ENCODE peak calls at places on chromosomes 6 and 20, in eight cellular contexts. E, Q, A, C, L, Z, R and V are unnamed samples.

GRCh38 chr6:30719356-30719755 is 796 bp upstream of the TUBB start:
- DNase-seq in A (peak), C (no peak), L (no peak), R (no peak), Q (no peak), Z (no peak), E (no peak), V (no peak)

GRCh38 chr20:19909696-19910095 is 107.5 kb upstream of the NAA20 start:
- DNase-seq in E (peak), R (peak), L (peak), C (no peak), A (no peak), Q (peak), Z (peak), V (peak)

GRCh38 chr20:49368596-49368995 is 90.7 kb upstream of the ZNFX1 start:
- DNase-seq in Q (no peak), C (no peak), A (no peak), E (no peak), Z (no peak), R (no peak), L (no peak), V (no peak)

GRCh38 chr6:170451762-170452651 is 101.1 kb downstream of the PSMB1 start:
- DNase-seq in R (peak), C (no peak), A (no peak), E (no peak), L (peak), Q (no peak), Z (no peak), V (no peak)

GRCh38 chr6:65633516-65633915 is 73.5 kb downstream of the EYS start:
- DNase-seq in C (no peak), A (no peak), Z (no peak), E (no peak), L (no peak), R (no peak), Q (no peak), V (no peak)

GRCh38 chr6:170316071-170316470 is 9.5 kb downstream of the FAM120B start:
- DNase-seq in Q (no peak), C (peak), R (no peak), L (no peak), E (no peak), Z (peak), A (peak), V (no peak)

GRCh38 chr20:31823360-31824124 is 4.4 kb downstream of the MYLK2 start:
- DNase-seq in L (no peak), A (no peak), Q (no peak), C (no peak), Z (peak), R (no peak), E (no peak), V (no peak)

GRCh38 chr6:10555625-10556309 is 34.6 kb downstream of the GCNT2 start:
- DNase-seq in E (peak), A (peak), Z (peak), L (no peak), R (peak), C (peak), Q (no peak), V (peak)

GRCh38 chr6:133641111-133641510 is 247.8 kb upstream of the TCF21 start:
- DNase-seq in L (no peak), Q (no peak), R (no peak), E (no peak), Z (no peak), A (peak), C (no peak), V (no peak)

GRCh38 chr6:67694127-67694526 is 941.0 kb upstream of the ADGRB3 start:
- DNase-seq in E (no peak), R (no peak), Q (no peak), L (no peak), A (no peak), C (no peak), Z (no peak), V (no peak)

GRCh38 chr6:44906761-44907160 is 421.4 kb upstream of the RUNX2 start:
- DNase-seq in Q (no peak), E (no peak), A (peak), R (no peak), Z (peak), C (no peak), L (no peak), V (no peak)

GRCh38 chr6:166561766-166562165 is 24.7 kb downstream of the RAMACL start:
- DNase-seq in E (peak), C (peak), A (no peak), Q (no peak), R (no peak), L (no peak), Z (no peak), V (peak)

GRCh38 chr20:22816016-22816415 is 219.1 kb upstream of the SSTR4 start:
- DNase-seq in A (no peak), E (no peak), C (no peak), R (no peak), L (no peak), Z (no peak), Q (no peak), V (no peak)

GRCh38 chr6:43278524-43279078 is 19.5 kb upstream of the SLC22A7 start:
- DNase-seq in Q (no peak), C (peak), R (no peak), L (no peak), Z (peak), A (peak), E (peak), V (peak)

GRCh38 chr20:48822879-48823385 is 4.9 kb downstream of the PREX1 start:
- DNase-seq in L (no peak), R (no peak), Z (no peak), E (peak), Q (no peak), C (no peak), A (no peak), V (no peak)

GRCh38 chr6:6008114-6008647 is 1.5 kb upstream of the NRN1 start:
- DNase-seq in Q (no peak), A (no peak), L (no peak), C (no peak), Z (no peak), E (no peak), R (no peak), V (no peak)

GRCh38 chr20:41072919-41073318 is 44.3 kb downstream of the TOP1 start:
- DNase-seq in R (no peak), Z (no peak), E (no peak), A (no peak), Q (no peak), L (no peak), C (no peak), V (no peak)

GRCh38 chr20:57317316-57317788 is 12.3 kb upstream of the SPO11 start:
- DNase-seq in Z (no peak), E (no peak), C (no peak), A (no peak), Q (no peak), L (no peak), R (no peak), V (no peak)

GRCh38 chr20:59726196-59726595 is 121.9 kb downstream of the PHACTR3 start:
- DNase-seq in Q (no peak), E (no peak), A (no peak), R (no peak), C (no peak), L (no peak), Z (no peak), V (no peak)

GRCh38 chr6:64973142-64973541 is 733.9 kb downstream of the EYS start:
- DNase-seq in L (no peak), A (no peak), R (no peak), C (no peak), Z (no peak), Q (no peak), E (no peak), V (no peak)

GRCh38 chr20:57611605-57612311 is 8.5 kb downstream of the ZBP1 start:
- DNase-seq in Q (no peak), L (no peak), R (no peak), C (no peak), Z (no peak), A (no peak), E (no peak), V (no peak)

DNA sequence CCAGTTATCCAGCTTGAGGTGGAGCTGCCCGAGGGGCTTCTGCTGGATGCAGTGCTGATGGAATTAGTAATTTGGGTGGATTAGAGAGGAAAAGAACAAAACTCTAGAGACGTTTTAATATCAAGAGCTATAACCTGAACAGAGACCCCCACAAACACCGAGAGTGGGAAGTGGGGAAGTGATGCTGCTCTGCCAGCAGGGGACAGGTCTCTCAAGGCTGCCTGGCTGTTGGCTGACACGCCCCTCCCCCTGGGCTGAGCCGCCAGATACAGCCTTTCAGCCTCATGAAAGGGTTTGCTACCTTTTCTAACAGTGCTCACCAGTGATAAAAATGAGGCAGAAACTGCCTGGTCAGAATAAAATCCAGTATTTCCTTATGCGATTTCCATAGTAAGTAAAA is 9.6 kb downstream of the LEMD2 start:
- DNase-seq in Z (no peak), C (no peak), L (no peak), Q (no peak), R (no peak), E (no peak), A (no peak), V (no peak)
- TF ChIP-seq CTCF in Z (no peak), C (no peak), L (no peak), Q (no peak), R (no peak), E (peak), A (no peak), V (peak)

GRCh38 chr6:104941694-104942177 is 15.2 kb upstream of the LIN28B start:
- DNase-seq in L (no peak), E (no peak), Q (no peak), C (no peak), R (no peak), A (no peak), Z (no peak), V (no peak)
- H3K4me3 ChIP-seq in L (no peak), E (peak), Q (peak), C (no peak), R (no peak), A (peak), Z (no peak), V (peak)

GRCh38 chr6:53113742-53114141 is 34.9 kb downstream of the GCM1 start:
- DNase-seq in L (no peak), C (no peak), E (no peak), Z (no peak), Q (no peak), A (no peak), R (no peak), V (no peak)
- TF ChIP-seq CTCF in L (no peak), C (no peak), E (no peak), Z (no peak), Q (no peak), A (no peak), R (no peak), V (no peak)

GRCh38 chr6:157726892-157727628 is 96.0 kb upstream of the SNX9 start:
- DNase-seq in R (peak), A (no peak), E (no peak), L (no peak), C (no peak), Z (no peak), Q (no peak), V (no peak)
- H3K4me3 ChIP-seq in R (no peak), A (no peak), E (no peak), L (no peak), C (no peak), Z (no peak), Q (no peak), V (no peak)

GRCh38 chr6:109783245-109783990 is 92.3 kb downstream of the FIG4 start:
- DNase-seq in A (no peak), C (peak), R (no peak), L (no peak), Q (no peak), Z (peak), E (no peak), V (no peak)
- TF ChIP-seq CTCF in A (no peak), C (peak), R (peak), L (no peak), Q (peak), Z (peak), E (peak), V (peak)

GRCh38 chr20:38144608-38145093 is 20.4 kb downstream of the TGM2 start:
- DNase-seq in Z (no peak), E (no peak), Q (no peak), R (no peak), C (no peak), A (no peak), L (no peak), V (no peak)

GRCh38 chr20:38141889-38142494 is 23.1 kb downstream of the TGM2 start:
- DNase-seq in L (no peak), A (no peak), C (no peak), E (no peak), Z (no peak), Q (no peak), R (no peak), V (no peak)

GRCh38 chr20:38143646-38144554 is 21.2 kb downstream of the TGM2 start:
- DNase-seq in A (peak), R (peak), Z (peak), C (peak), L (peak), E (peak), Q (peak), V (peak)

GRCh38 chr20:38141154-38141888 is 23.7 kb downstream of the TGM2 start:
- DNase-seq in R (no peak), Q (no peak), E (no peak), Z (no peak), L (no peak), A (peak), C (no peak), V (no peak)

DNA sequence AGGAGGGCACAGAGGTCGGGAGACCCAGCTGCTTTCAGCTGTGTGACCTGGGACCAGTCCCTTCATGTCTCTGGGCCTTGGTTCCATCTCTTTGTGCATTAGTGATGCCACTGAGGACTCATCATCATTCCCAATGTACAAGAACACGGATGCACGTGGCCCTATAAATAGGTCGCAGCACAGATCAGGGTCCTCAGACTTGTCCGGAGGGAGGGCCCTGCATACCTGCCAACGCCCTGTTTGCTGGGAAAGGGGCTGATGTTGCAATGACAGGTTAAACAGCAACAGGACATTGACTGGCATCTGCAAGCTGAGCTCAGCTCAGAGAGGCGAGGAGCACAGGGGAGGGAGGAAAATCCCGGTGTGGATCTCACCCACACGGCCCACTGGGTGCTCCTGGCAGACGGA is 21.8 kb downstream of the TGM2 start:
- DNase-seq in A (no peak), Z (no peak), R (no peak), Q (peak), E (no peak), L (peak), C (no peak), V (no peak)
- H3K4me3 ChIP-seq in A (no peak), Z (no peak), R (no peak), Q (no peak), E (no peak), L (no peak), C (no peak), V (no peak)